ENCODE peak calls at places on chromosomes 5 and 9, in four cellular contexts. One of them, this sample, is unnamed.

GRCh38 chr5:96388186-96388585 is 44.9 kb downstream of the PCSK1 start:
- DNase-seq in kidney epithelial cell: no peak
- DNase-seq in left ventricle myocardium inferior: no peak
- DNase-seq in endothelial cell: no peak
- DNase-seq in this sample: peak; percentile 78

GRCh38 chr9:34992376-34992951 is 2.9 kb downstream of the DNAJB5 start:
- DNase-seq in kidney epithelial cell: peak; percentile 77
- DNase-seq in left ventricle myocardium inferior: peak; percentile 62
- DNase-seq in endothelial cell: no peak
- DNase-seq in this sample: peak; percentile 91

GRCh38 chr9:133957328-133957727 is 34.8 kb downstream of the VAV2 start:
- DNase-seq in kidney epithelial cell: no peak
- DNase-seq in left ventricle myocardium inferior: no peak
- DNase-seq in endothelial cell: no peak
- DNase-seq in this sample: no peak

GRCh38 chr9:33921967-33922895 is 105.3 kb downstream of the UBE2R2 start:
- DNase-seq in kidney epithelial cell: no peak
- DNase-seq in left ventricle myocardium inferior: no peak
- DNase-seq in endothelial cell: peak; percentile 60
- DNase-seq in this sample: peak; percentile 50

GRCh38 chr5:176609724-176610429 is at the start of gene GPRIN1:
- DNase-seq in kidney epithelial cell: no peak
- DNase-seq in left ventricle myocardium inferior: peak; percentile 48
- DNase-seq in endothelial cell: peak; percentile 81
- DNase-seq in this sample: peak; percentile 82

GRCh38 chr9:112558476-112558875 is 71.8 kb downstream of the KIAA1958 start:
- DNase-seq in kidney epithelial cell: peak; percentile 14
- DNase-seq in left ventricle myocardium inferior: no peak
- DNase-seq in endothelial cell: no peak
- DNase-seq in this sample: peak; percentile 77

GRCh38 chr5:5650242-5650641 is 227.8 kb downstream of the ICE1 start:
- DNase-seq in kidney epithelial cell: no peak
- DNase-seq in left ventricle myocardium inferior: no peak
- DNase-seq in endothelial cell: no peak
- DNase-seq in this sample: no peak

GRCh38 chr9:110995511-110996340 is 42.5 kb downstream of the LPAR1 start:
- DNase-seq in kidney epithelial cell: no peak
- DNase-seq in left ventricle myocardium inferior: no peak
- DNase-seq in endothelial cell: no peak
- DNase-seq in this sample: no peak

GRCh38 chr5:56323505-56323904 is 90.4 kb upstream of the ANKRD55 start:
- DNase-seq in kidney epithelial cell: peak; percentile 68
- DNase-seq in left ventricle myocardium inferior: no peak
- DNase-seq in endothelial cell: no peak
- DNase-seq in this sample: peak; percentile 76

GRCh38 chr9:97756991-97757390 is 59.9 kb upstream of the XPA start:
- DNase-seq in kidney epithelial cell: no peak
- DNase-seq in left ventricle myocardium inferior: no peak
- DNase-seq in endothelial cell: no peak
- DNase-seq in this sample: no peak

GRCh38 chr5:158684469-158684868 is 415.2 kb downstream of the EBF1 start:
- DNase-seq in kidney epithelial cell: no peak
- DNase-seq in left ventricle myocardium inferior: no peak
- DNase-seq in endothelial cell: no peak
- DNase-seq in this sample: no peak

GRCh38 chr5:939368-939767 is 46.7 kb downstream of the TRIP13 start:
- DNase-seq in kidney epithelial cell: no peak
- DNase-seq in left ventricle myocardium inferior: no peak
- DNase-seq in endothelial cell: no peak
- DNase-seq in this sample: no peak

GRCh38 chr5:69083412-69083811 is 10.4 kb upstream of the SLC30A5 start:
- DNase-seq in kidney epithelial cell: no peak
- DNase-seq in left ventricle myocardium inferior: no peak
- DNase-seq in endothelial cell: no peak
- DNase-seq in this sample: no peak

GRCh38 chr5:148033138-148033537 is 30.6 kb upstream of the SPINK5 start:
- DNase-seq in kidney epithelial cell: peak; percentile 5
- DNase-seq in left ventricle myocardium inferior: no peak
- DNase-seq in endothelial cell: no peak
- DNase-seq in this sample: no peak

GRCh38 chr9:92438900-92439526 is 14.7 kb upstream of the OMD start:
- DNase-seq in kidney epithelial cell: no peak
- DNase-seq in left ventricle myocardium inferior: no peak
- DNase-seq in endothelial cell: no peak
- DNase-seq in this sample: peak; percentile 47
- TF ChIP-seq CTCF in kidney epithelial cell: no peak
- TF ChIP-seq CTCF in left ventricle myocardium inferior: peak; percentile 53
- TF ChIP-seq CTCF in endothelial cell: peak; percentile 26
- TF ChIP-seq CTCF in this sample: no peak

GRCh38 chr9:22009563-22009867 is 410 bp upstream of the CDKN2B start:
- DNase-seq in kidney epithelial cell: no peak
- DNase-seq in left ventricle myocardium inferior: no peak
- DNase-seq in endothelial cell: no peak
- DNase-seq in this sample: no peak
- TF ChIP-seq CTCF in kidney epithelial cell: no peak
- TF ChIP-seq CTCF in left ventricle myocardium inferior: no peak
- TF ChIP-seq CTCF in endothelial cell: no peak
- TF ChIP-seq CTCF in this sample: peak; percentile 26

DNA sequence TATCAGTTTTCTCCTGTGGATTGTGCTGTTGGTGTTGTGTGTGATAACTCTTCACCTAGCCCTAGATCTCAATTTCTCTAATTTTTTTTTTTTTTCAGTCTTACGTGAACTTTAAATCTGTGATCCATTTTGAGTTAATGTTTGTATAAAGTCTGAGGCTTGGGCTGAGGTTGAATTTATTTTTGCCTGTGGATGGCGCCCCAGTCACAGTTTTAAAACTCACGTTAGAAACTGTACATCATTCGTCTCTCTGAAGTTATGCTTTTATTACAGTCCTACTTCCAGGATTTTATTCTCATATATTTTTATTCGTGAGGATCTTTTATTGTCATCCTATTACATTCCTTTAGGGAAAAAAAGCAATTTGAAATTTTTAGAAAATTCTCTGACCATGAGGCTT is 103.1 kb downstream of the EHMT1 start:
- DNase-seq in kidney epithelial cell: no peak
- DNase-seq in left ventricle myocardium inferior: no peak
- DNase-seq in endothelial cell: no peak
- DNase-seq in this sample: no peak
- TF ChIP-seq CTCF in kidney epithelial cell: no peak
- TF ChIP-seq CTCF in left ventricle myocardium inferior: no peak
- TF ChIP-seq CTCF in endothelial cell: no peak
- TF ChIP-seq CTCF in this sample: no peak

DNA sequence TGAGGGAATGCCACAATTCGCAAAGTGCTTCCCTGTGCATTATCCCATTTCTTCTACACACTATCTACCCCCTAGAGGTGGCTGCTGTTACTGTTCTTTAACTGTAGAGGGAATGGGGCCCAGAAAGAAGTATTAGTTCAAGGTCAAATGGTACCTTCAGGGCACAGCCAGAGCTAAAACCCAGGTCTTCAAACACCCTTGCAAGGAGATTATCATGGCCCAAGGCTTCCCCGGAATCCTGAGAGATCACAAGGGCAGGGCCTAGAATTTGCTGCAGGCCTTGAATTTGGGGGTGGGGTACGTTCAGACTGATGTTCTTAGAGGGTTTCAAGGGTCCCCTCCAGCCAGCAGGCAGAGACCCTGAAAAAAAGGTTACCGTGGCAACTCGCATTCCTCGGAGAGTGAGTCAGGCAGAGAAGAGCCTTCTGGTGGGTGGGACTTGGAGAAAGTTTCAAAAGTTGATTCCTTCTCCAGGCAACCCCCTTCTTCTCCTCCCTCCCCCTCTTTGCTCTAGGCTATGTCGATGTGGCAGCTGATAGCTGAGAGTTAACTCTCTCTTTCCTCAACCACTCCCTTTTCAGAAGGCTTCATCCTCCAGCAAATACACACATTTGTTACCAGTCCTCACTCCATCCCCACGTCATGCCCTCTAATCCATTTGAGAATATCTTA is 1.9 kb downstream of the SPARC start:
- DNase-seq in kidney epithelial cell: peak; percentile 83
- DNase-seq in left ventricle myocardium inferior: no peak
- DNase-seq in endothelial cell: peak; percentile 38
- DNase-seq in this sample: peak; percentile 95
- TF ChIP-seq CTCF in kidney epithelial cell: peak; percentile 21
- TF ChIP-seq CTCF in left ventricle myocardium inferior: peak; percentile 42
- TF ChIP-seq CTCF in endothelial cell: peak; percentile 22
- TF ChIP-seq CTCF in this sample: peak; percentile 36

DNA sequence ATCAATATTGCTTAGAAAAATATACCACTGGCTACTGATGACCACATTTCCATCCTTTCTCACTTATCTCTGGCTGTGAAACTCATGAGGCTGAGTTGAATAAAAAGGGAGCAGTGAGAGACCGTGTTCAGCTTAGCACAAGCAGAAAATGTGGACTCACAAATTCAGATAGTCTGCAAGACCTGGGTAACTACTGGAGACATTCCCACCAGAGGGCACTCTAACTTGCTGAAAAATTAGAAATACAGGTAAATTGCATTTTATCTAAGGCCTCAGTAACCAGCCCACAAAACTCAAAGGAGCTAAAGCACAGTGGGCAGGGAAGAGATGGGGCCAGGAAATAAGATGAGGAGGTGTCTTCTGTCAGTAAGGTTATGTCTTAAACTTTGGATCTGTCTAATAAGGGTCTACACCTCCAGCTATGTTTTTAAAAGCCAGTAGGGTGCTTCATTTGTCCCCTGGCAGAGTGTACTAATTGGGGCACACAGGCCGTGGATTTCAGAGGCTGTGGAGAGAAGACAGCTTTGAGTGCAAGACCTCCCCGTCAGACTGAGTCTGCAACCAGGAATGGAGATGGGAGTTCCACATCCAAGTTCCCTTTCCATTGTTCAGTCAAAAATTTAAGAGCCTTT is 8.7 kb upstream of the NDUFB6 start:
- DNase-seq in kidney epithelial cell: peak; percentile 43
- DNase-seq in left ventricle myocardium inferior: no peak
- DNase-seq in endothelial cell: peak; percentile 55
- DNase-seq in this sample: peak; percentile 42
- TF ChIP-seq CTCF in kidney epithelial cell: peak; percentile 61
- TF ChIP-seq CTCF in left ventricle myocardium inferior: peak; percentile 57
- TF ChIP-seq CTCF in endothelial cell: peak; percentile 44
- TF ChIP-seq CTCF in this sample: peak; percentile 58

GRCh38 chr9:4849364-4849763 is 56.6 kb downstream of the RCL1 start:
- DNase-seq in kidney epithelial cell: no peak
- DNase-seq in left ventricle myocardium inferior: no peak
- DNase-seq in endothelial cell: no peak
- DNase-seq in this sample: no peak
- TF ChIP-seq CTCF in kidney epithelial cell: no peak
- TF ChIP-seq CTCF in left ventricle myocardium inferior: peak; percentile 13
- TF ChIP-seq CTCF in endothelial cell: no peak
- TF ChIP-seq CTCF in this sample: no peak

GRCh38 chr5:157323107-157323706 is 57.3 kb downstream of the CYFIP2 start:
- DNase-seq in kidney epithelial cell: no peak
- DNase-seq in left ventricle myocardium inferior: no peak
- DNase-seq in endothelial cell: peak; percentile 27
- DNase-seq in this sample: no peak
- TF ChIP-seq CTCF in kidney epithelial cell: peak; percentile 27
- TF ChIP-seq CTCF in left ventricle myocardium inferior: peak; percentile 15
- TF ChIP-seq CTCF in endothelial cell: peak; percentile 51
- TF ChIP-seq CTCF in this sample: no peak

This sample was measured in foreskin fibroblast.